ENCODE peak calls at places on chromosomes 7 and 10, in eight cellular contexts. One of them, this sample, is unnamed.

GRCh38 chr7:117705630-117706029 is 167.6 kb downstream of the CTTNBP2 start:
- DNase-seq in T47D: no peak
- DNase-seq in ACHN: no peak
- DNase-seq in left ventricle myocardium inferior: no peak
- DNase-seq in activated T-helper 1 cell treated with anti-CD3 and anti-CD28 coated beads, Interleukin-12 subunit alpha, Interleukin-12 subunit beta, Interleukin-2, Interleukin-4 antibody, amounts not matched to agents 30 ng/mL and 10 ng/mL and 1 ng/mL, durations not matched to agents 14 hours and 24 hours and 36 hours: no peak
- DNase-seq in T follicular helper cell: no peak
- DNase-seq in dermis microvascular lymphatic vessel endothelial cell: no peak
- DNase-seq in LHCN-M2: no peak
- DNase-seq in this sample: no peak

GRCh38 chr7:101880536-101881443 is 63.4 kb downstream of the CUX1 start:
- DNase-seq in T47D: no peak
- DNase-seq in ACHN: no peak
- DNase-seq in left ventricle myocardium inferior: no peak
- DNase-seq in activated T-helper 1 cell treated with anti-CD3 and anti-CD28 coated beads, Interleukin-12 subunit alpha, Interleukin-12 subunit beta, Interleukin-2, Interleukin-4 antibody, amounts not matched to agents 30 ng/mL and 10 ng/mL and 1 ng/mL, durations not matched to agents 14 hours and 24 hours and 36 hours: no peak
- DNase-seq in T follicular helper cell: no peak
- DNase-seq in dermis microvascular lymphatic vessel endothelial cell: no peak
- DNase-seq in LHCN-M2: peak
- DNase-seq in this sample: no peak

GRCh38 chr10:89837173-89838001 is 136.0 kb downstream of the KIF20B start:
- DNase-seq in T47D: peak
- DNase-seq in ACHN: no peak
- DNase-seq in left ventricle myocardium inferior: peak
- DNase-seq in activated T-helper 1 cell treated with anti-CD3 and anti-CD28 coated beads, Interleukin-12 subunit alpha, Interleukin-12 subunit beta, Interleukin-2, Interleukin-4 antibody, amounts not matched to agents 30 ng/mL and 10 ng/mL and 1 ng/mL, durations not matched to agents 14 hours and 24 hours and 36 hours: peak
- DNase-seq in T follicular helper cell: no peak
- DNase-seq in dermis microvascular lymphatic vessel endothelial cell: peak
- DNase-seq in LHCN-M2: no peak
- DNase-seq in this sample: no peak

GRCh38 chr7:20417260-20417659 is 86.6 kb downstream of the ITGB8 start:
- DNase-seq in T47D: no peak
- DNase-seq in ACHN: no peak
- DNase-seq in left ventricle myocardium inferior: no peak
- DNase-seq in activated T-helper 1 cell treated with anti-CD3 and anti-CD28 coated beads, Interleukin-12 subunit alpha, Interleukin-12 subunit beta, Interleukin-2, Interleukin-4 antibody, amounts not matched to agents 30 ng/mL and 10 ng/mL and 1 ng/mL, durations not matched to agents 14 hours and 24 hours and 36 hours: no peak
- DNase-seq in T follicular helper cell: no peak
- DNase-seq in dermis microvascular lymphatic vessel endothelial cell: no peak
- DNase-seq in LHCN-M2: no peak
- DNase-seq in this sample: no peak

GRCh38 chr10:83991986-83992753 is 147.1 kb upstream of the GHITM start:
- DNase-seq in T47D: no peak
- DNase-seq in ACHN: peak
- DNase-seq in left ventricle myocardium inferior: no peak
- DNase-seq in activated T-helper 1 cell treated with anti-CD3 and anti-CD28 coated beads, Interleukin-12 subunit alpha, Interleukin-12 subunit beta, Interleukin-2, Interleukin-4 antibody, amounts not matched to agents 30 ng/mL and 10 ng/mL and 1 ng/mL, durations not matched to agents 14 hours and 24 hours and 36 hours: no peak
- DNase-seq in T follicular helper cell: no peak
- DNase-seq in dermis microvascular lymphatic vessel endothelial cell: peak
- DNase-seq in LHCN-M2: no peak
- DNase-seq in this sample: no peak

GRCh38 chr7:43572516-43573049 is 10.3 kb upstream of the STK17A start:
- DNase-seq in T47D: no peak
- DNase-seq in ACHN: peak
- DNase-seq in left ventricle myocardium inferior: no peak
- DNase-seq in activated T-helper 1 cell treated with anti-CD3 and anti-CD28 coated beads, Interleukin-12 subunit alpha, Interleukin-12 subunit beta, Interleukin-2, Interleukin-4 antibody, amounts not matched to agents 30 ng/mL and 10 ng/mL and 1 ng/mL, durations not matched to agents 14 hours and 24 hours and 36 hours: peak
- DNase-seq in T follicular helper cell: no peak
- DNase-seq in dermis microvascular lymphatic vessel endothelial cell: peak
- DNase-seq in LHCN-M2: peak
- DNase-seq in this sample: peak

GRCh38 chr7:1243964-1244416 is 11.3 kb downstream of the UNCX start:
- DNase-seq in T47D: no peak
- DNase-seq in ACHN: no peak
- DNase-seq in left ventricle myocardium inferior: no peak
- DNase-seq in activated T-helper 1 cell treated with anti-CD3 and anti-CD28 coated beads, Interleukin-12 subunit alpha, Interleukin-12 subunit beta, Interleukin-2, Interleukin-4 antibody, amounts not matched to agents 30 ng/mL and 10 ng/mL and 1 ng/mL, durations not matched to agents 14 hours and 24 hours and 36 hours: no peak
- DNase-seq in T follicular helper cell: no peak
- DNase-seq in dermis microvascular lymphatic vessel endothelial cell: no peak
- DNase-seq in LHCN-M2: no peak
- DNase-seq in this sample: no peak

GRCh38 chr7:11751807-11752389 is 80.1 kb downstream of the THSD7A start:
- DNase-seq in T47D: no peak
- DNase-seq in ACHN: no peak
- DNase-seq in left ventricle myocardium inferior: no peak
- DNase-seq in activated T-helper 1 cell treated with anti-CD3 and anti-CD28 coated beads, Interleukin-12 subunit alpha, Interleukin-12 subunit beta, Interleukin-2, Interleukin-4 antibody, amounts not matched to agents 30 ng/mL and 10 ng/mL and 1 ng/mL, durations not matched to agents 14 hours and 24 hours and 36 hours: no peak
- DNase-seq in T follicular helper cell: no peak
- DNase-seq in dermis microvascular lymphatic vessel endothelial cell: peak
- DNase-seq in LHCN-M2: no peak
- DNase-seq in this sample: no peak

GRCh38 chr10:84762754-84763394 is 434.5 kb downstream of the CCSER2 start:
- DNase-seq in T47D: no peak
- DNase-seq in ACHN: no peak
- DNase-seq in left ventricle myocardium inferior: no peak
- DNase-seq in activated T-helper 1 cell treated with anti-CD3 and anti-CD28 coated beads, Interleukin-12 subunit alpha, Interleukin-12 subunit beta, Interleukin-2, Interleukin-4 antibody, amounts not matched to agents 30 ng/mL and 10 ng/mL and 1 ng/mL, durations not matched to agents 14 hours and 24 hours and 36 hours: no peak
- DNase-seq in T follicular helper cell: no peak
- DNase-seq in dermis microvascular lymphatic vessel endothelial cell: no peak
- DNase-seq in LHCN-M2: no peak
- DNase-seq in this sample: no peak

GRCh38 chr10:129448539-129448938 is 18.5 kb upstream of the MGMT start:
- DNase-seq in T47D: no peak
- DNase-seq in ACHN: no peak
- DNase-seq in left ventricle myocardium inferior: no peak
- DNase-seq in activated T-helper 1 cell treated with anti-CD3 and anti-CD28 coated beads, Interleukin-12 subunit alpha, Interleukin-12 subunit beta, Interleukin-2, Interleukin-4 antibody, amounts not matched to agents 30 ng/mL and 10 ng/mL and 1 ng/mL, durations not matched to agents 14 hours and 24 hours and 36 hours: no peak
- DNase-seq in T follicular helper cell: no peak
- DNase-seq in dermis microvascular lymphatic vessel endothelial cell: no peak
- DNase-seq in LHCN-M2: no peak
- DNase-seq in this sample: no peak

GRCh38 chr7:69597278-69598076 is 798 bp upstream of the AUTS2 start:
- DNase-seq in T47D: peak
- DNase-seq in ACHN: no peak
- DNase-seq in left ventricle myocardium inferior: peak
- DNase-seq in activated T-helper 1 cell treated with anti-CD3 and anti-CD28 coated beads, Interleukin-12 subunit alpha, Interleukin-12 subunit beta, Interleukin-2, Interleukin-4 antibody, amounts not matched to agents 30 ng/mL and 10 ng/mL and 1 ng/mL, durations not matched to agents 14 hours and 24 hours and 36 hours: no peak
- DNase-seq in T follicular helper cell: no peak
- DNase-seq in dermis microvascular lymphatic vessel endothelial cell: peak
- DNase-seq in LHCN-M2: no peak
- DNase-seq in this sample: no peak

GRCh38 chr10:20641605-20642004 is 255.5 kb downstream of the NEBL start:
- DNase-seq in T47D: no peak
- DNase-seq in ACHN: no peak
- DNase-seq in left ventricle myocardium inferior: no peak
- DNase-seq in activated T-helper 1 cell treated with anti-CD3 and anti-CD28 coated beads, Interleukin-12 subunit alpha, Interleukin-12 subunit beta, Interleukin-2, Interleukin-4 antibody, amounts not matched to agents 30 ng/mL and 10 ng/mL and 1 ng/mL, durations not matched to agents 14 hours and 24 hours and 36 hours: no peak
- DNase-seq in T follicular helper cell: no peak
- DNase-seq in dermis microvascular lymphatic vessel endothelial cell: no peak
- DNase-seq in LHCN-M2: no peak
- DNase-seq in this sample: no peak

GRCh38 chr10:43265799-43266721 is 805 bp downstream of the RASGEF1A start:
- DNase-seq in T47D: peak
- DNase-seq in ACHN: peak
- DNase-seq in left ventricle myocardium inferior: no peak
- DNase-seq in activated T-helper 1 cell treated with anti-CD3 and anti-CD28 coated beads, Interleukin-12 subunit alpha, Interleukin-12 subunit beta, Interleukin-2, Interleukin-4 antibody, amounts not matched to agents 30 ng/mL and 10 ng/mL and 1 ng/mL, durations not matched to agents 14 hours and 24 hours and 36 hours: no peak
- DNase-seq in T follicular helper cell: no peak
- DNase-seq in dermis microvascular lymphatic vessel endothelial cell: no peak
- DNase-seq in LHCN-M2: no peak
- DNase-seq in this sample: no peak

GRCh38 chr7:68613405-68613804 is 984.9 kb upstream of the AUTS2 start:
- DNase-seq in T47D: no peak
- DNase-seq in ACHN: no peak
- DNase-seq in left ventricle myocardium inferior: no peak
- DNase-seq in activated T-helper 1 cell treated with anti-CD3 and anti-CD28 coated beads, Interleukin-12 subunit alpha, Interleukin-12 subunit beta, Interleukin-2, Interleukin-4 antibody, amounts not matched to agents 30 ng/mL and 10 ng/mL and 1 ng/mL, durations not matched to agents 14 hours and 24 hours and 36 hours: no peak
- DNase-seq in T follicular helper cell: no peak
- DNase-seq in dermis microvascular lymphatic vessel endothelial cell: no peak
- DNase-seq in LHCN-M2: no peak
- DNase-seq in this sample: no peak